ENCODE peak calls at places on chromosomes 12 and 14, in ten cellular contexts. R is uterus, Y is GM12878, P is heart left ventricle, Q is breast epithelium, X is HCT116, D is IMR-90, V is stomach, O is spleen, L is transverse colon. C is an unnamed sample.
A peak's percentile ranks its signal among the peaks of the same experiment; 100 is the strongest.

GRCh38 chr14:50045039-50045711 is 71.2 kb downstream of the VCPKMT start:
- DNase-seq in R (peak; percentile 88), Y (peak; percentile 54), P (peak; percentile 84), Q (peak; percentile 78), X (no peak), D (peak; percentile 88), V (peak; percentile 87), O (peak; percentile 96), L (peak; percentile 91), C (peak; percentile 93)

GRCh38 chr12:102948941-102949352 is 8.5 kb upstream of the ASCL1 start:
- DNase-seq in R (no peak), Y (no peak), P (no peak), Q (no peak), X (peak; percentile 23), D (peak; percentile 37), V (peak; percentile 63), O (no peak), L (peak; percentile 26), C (peak; percentile 67)

GRCh38 chr12:113655479-113655878 is 183.8 kb upstream of the LHX5 start:
- DNase-seq in R (no peak), Y (no peak), P (no peak), Q (no peak), X (no peak), D (no peak), V (no peak), O (no peak), L (no peak), C (no peak)

GRCh38 chr14:85532981-85533820 is 3.3 kb downstream of the FLRT2 start:
- DNase-seq in R (peak; percentile 47), Y (no peak), P (peak; percentile 44), Q (peak; percentile 32), X (no peak), D (peak; percentile 87), V (peak; percentile 31), O (no peak), L (no peak), C (peak; percentile 52)

GRCh38 chr12:100138048-100138907 is 4.4 kb downstream of the BLTP3B start:
- DNase-seq in R (no peak), Y (no peak), P (no peak), Q (no peak), X (no peak), D (peak; percentile 15), V (no peak), O (no peak), L (no peak), C (no peak)

GRCh38 chr12:11650279-11650696 is 814 bp downstream of the ETV6 start:
- DNase-seq in R (peak; percentile 47), Y (no peak), P (peak; percentile 49), Q (no peak), X (no peak), D (no peak), V (no peak), O (no peak), L (peak; percentile 58), C (peak; percentile 71)

GRCh38 chr12:110689601-110690430 is 901 bp upstream of the HVCN1 start:
- DNase-seq in R (peak; percentile 37), Y (peak; percentile 57), P (no peak), Q (no peak), X (no peak), D (no peak), V (peak; percentile 39), O (peak; percentile 91), L (peak; percentile 51), C (peak; percentile 71)

GRCh38 chr12:116426391-116427136 is 132.6 kb upstream of the MAP1LC3B2 start:
- DNase-seq in R (peak; percentile 91), Y (no peak), P (peak; percentile 44), Q (peak; percentile 84), X (peak; percentile 87), D (peak; percentile 98), V (no peak), O (no peak), L (peak; percentile 27), C (no peak)

GRCh38 chr14:24171422-24172260 is at the start of gene REC8:
- DNase-seq in R (peak; percentile 81), Y (peak; percentile 82), P (peak; percentile 70), Q (no peak), X (no peak), D (no peak), V (peak; percentile 82), O (peak; percentile 94), L (peak; percentile 74), C (peak; percentile 90)

GRCh38 chr14:90553921-90554336 is 157.1 kb downstream of the CALM1 start:
- DNase-seq in R (no peak), Y (no peak), P (no peak), Q (no peak), X (no peak), D (no peak), V (no peak), O (no peak), L (no peak), C (no peak)

GRCh38 chr14:52840916-52841315 is 49.5 kb upstream of the GNPNAT1 start:
- DNase-seq in R (no peak), Y (no peak), P (no peak), Q (no peak), X (no peak), D (peak; percentile 71), V (no peak), O (no peak), L (no peak), C (no peak)

GRCh38 chr14:65412881-65413738 is 580 bp downstream of the FUT8 start:
- DNase-seq in R (peak; percentile 49), Y (no peak), P (peak; percentile 12), Q (no peak), X (no peak), D (peak; percentile 73), V (peak; percentile 74), O (peak; percentile 95), L (peak; percentile 77), C (peak; percentile 60)
- TF ChIP-seq POLR2A in R (no peak), Y (peak; percentile 75), P (no peak), Q (no peak), X (no peak), D (no peak), V (no peak), O (no peak), L (no peak), C (no peak)

GRCh38 chr14:103909531-103910261 is 18.6 kb upstream of the TDRD9 start:
- DNase-seq in R (no peak), Y (no peak), P (no peak), Q (no peak), X (no peak), D (no peak), V (no peak), O (peak; percentile 62), L (no peak), C (no peak)

GRCh38 chr14:103908580-103908979 is 19.7 kb upstream of the TDRD9 start:
- DNase-seq in R (no peak), Y (no peak), P (no peak), Q (no peak), X (no peak), D (no peak), V (no peak), O (peak; percentile 54), L (no peak), C (no peak)

GRCh38 chr14:103904493-103905107 is 23.7 kb upstream of the TDRD9 start:
- DNase-seq in R (no peak), Y (no peak), P (no peak), Q (no peak), X (no peak), D (peak; percentile 15), V (no peak), O (no peak), L (no peak), C (no peak)

GRCh38 chr14:103910262-103910935 is 17.9 kb upstream of the TDRD9 start:
- DNase-seq in R (peak; percentile 75), Y (peak; percentile 9), P (peak; percentile 80), Q (peak; percentile 94), X (peak; percentile 86), D (peak; percentile 66), V (peak; percentile 94), O (peak; percentile 89), L (peak; percentile 89), C (peak; percentile 61)

GRCh38 chr14:103905861-103906456 is 22.3 kb upstream of the TDRD9 start:
- DNase-seq in R (no peak), Y (no peak), P (no peak), Q (no peak), X (no peak), D (no peak), V (no peak), O (peak; percentile 69), L (no peak), C (no peak)
- TF ChIP-seq CTCF in R (no peak), Y (peak; percentile 18), P (no peak), Q (no peak), X (no peak), D (no peak), V (no peak), O (no peak), L (no peak), C (no peak)

DNA sequence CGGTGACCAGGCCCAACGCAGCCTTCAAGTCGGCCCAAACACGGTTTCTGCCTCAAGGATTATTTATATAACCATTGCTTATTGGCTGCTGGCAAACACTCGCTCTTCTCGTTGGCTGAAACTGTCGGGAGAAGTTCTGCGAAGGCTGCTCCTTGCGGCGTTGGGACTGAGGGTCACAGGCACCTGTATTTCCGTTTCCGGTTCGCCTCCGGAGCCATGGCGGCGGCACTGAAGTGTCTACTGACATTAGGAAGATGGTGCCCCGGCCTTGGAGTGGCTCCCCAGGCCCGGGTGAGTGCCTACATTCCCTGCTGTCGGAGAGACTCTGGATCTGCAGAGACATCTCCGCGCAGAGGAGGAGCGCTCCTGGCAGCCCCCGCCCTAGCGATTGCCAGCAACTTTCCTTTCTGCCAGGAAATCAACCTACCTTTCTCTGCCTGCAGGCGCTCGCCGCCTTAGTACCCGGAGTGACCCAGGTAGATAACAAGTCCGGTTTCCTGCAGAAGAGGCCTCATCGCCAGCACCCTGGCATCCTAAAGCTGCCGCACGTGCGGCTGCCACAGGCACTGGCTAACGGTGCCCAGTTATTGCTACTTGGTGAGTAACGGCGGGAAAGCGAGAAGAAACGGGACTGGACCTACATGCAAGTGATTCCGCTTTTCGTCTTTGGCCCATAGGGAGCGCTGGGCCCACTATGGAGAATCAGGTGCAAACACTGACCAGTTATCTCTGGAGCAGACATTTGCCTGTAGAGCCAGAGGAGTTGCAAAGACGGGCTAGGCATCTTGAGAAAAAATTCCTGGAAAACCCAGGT is at the start of gene METTL17:
- DNase-seq in R (peak; percentile 95), Y (peak; percentile 91), P (peak; percentile 92), Q (peak; percentile 93), X (peak; percentile 93), D (peak; percentile 97), V (peak; percentile 89), O (peak; percentile 94), L (peak; percentile 92), C (peak; percentile 96)
- H3K4me3 ChIP-seq in R (peak within 1 kb of the TSS; percentile 81), Y (peak within 1 kb of the TSS; percentile 81), P (peak within 1 kb of the TSS; percentile 93), Q (peak within 1 kb of the TSS; percentile 93), X (peak within 1 kb of the TSS; percentile 69), D (peak within 1 kb of the TSS; percentile 86), V (peak within 1 kb of the TSS; percentile 88), O (peak within 1 kb of the TSS; percentile 98), L (peak within 1 kb of the TSS; percentile 71), C (peak within 1 kb of the TSS; percentile 98)

DNA sequence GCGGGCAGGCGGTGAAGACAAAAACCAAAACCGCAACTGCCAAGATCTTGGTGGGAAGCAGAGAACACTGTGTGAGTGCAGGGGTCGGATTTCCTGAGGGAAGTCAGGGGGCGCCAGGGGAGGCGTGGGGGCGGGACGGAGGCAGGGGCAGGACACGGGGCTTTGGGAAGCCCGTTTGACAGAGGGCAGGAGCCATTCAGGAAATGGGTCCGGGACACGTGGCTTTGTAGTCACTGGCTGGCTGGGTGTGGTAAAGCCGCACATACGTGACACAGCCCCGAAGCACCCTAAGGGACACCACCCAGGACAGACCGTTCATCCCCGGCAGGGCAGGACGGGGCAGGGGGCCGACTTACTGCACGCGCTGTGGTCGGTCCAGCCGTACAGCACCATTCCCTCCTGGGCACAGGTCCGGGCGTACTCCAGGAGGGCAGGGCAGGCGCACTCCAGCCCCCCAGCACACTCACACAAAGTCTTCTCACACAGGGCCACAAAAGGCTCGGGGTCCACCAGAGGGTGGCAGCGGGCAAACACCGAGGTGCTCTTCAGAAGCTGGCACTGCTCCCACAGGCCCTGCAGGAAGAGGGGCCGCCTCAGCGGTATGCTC is 49.4 kb downstream of the VWF start:
- DNase-seq in R (no peak), Y (no peak), P (peak; percentile 61), Q (no peak), X (no peak), D (no peak), V (peak; percentile 33), O (peak; percentile 83), L (peak; percentile 36), C (peak; percentile 17)
- TF ChIP-seq POLR2A in R (no peak), Y (no peak), P (no peak), Q (no peak), X (no peak), D (no peak), V (no peak), O (no peak), L (no peak), C (no peak)

C was measured in Peyer's patch.